ENCODE peak calls at places on chromosome 14, in seven cellular contexts. P is mesenchymal stem cell, R is IMR-90, Z is H9, K is mesendoderm, M is trophoblast cell, X is H1. G is an unnamed sample.

GRCh38 chr14:89537911-89538310 is 120.9 kb upstream of the FOXN3 start:
- DNase-seq in P (no peak), X (no peak), Z (no peak), K (peak; percentile 39), R (no peak), M (no peak), G (no peak)

GRCh38 chr14:100898465-100898864 is 5.1 kb downstream of the RTL1 start:
- DNase-seq in K (no peak), Z (peak; percentile 14), M (no peak), X (peak; percentile 45), P (no peak), R (no peak), G (no peak)

GRCh38 chr14:21978184-21978998 is 304.8 kb upstream of the OR4E1 start:
- DNase-seq in K (peak; percentile 77), X (peak; percentile 84), Z (peak; percentile 75), P (peak; percentile 7), R (peak; percentile 15), M (peak; percentile 70), G (peak; percentile 62)

GRCh38 chr14:87667661-87668060 is 325.3 kb downstream of the GALC start:
- DNase-seq in Z (no peak), K (no peak), X (no peak), P (no peak), R (no peak), M (no peak), G (no peak)

GRCh38 chr14:104147346-104148125 is 9.1 kb downstream of the KIF26A start:
- DNase-seq in X (peak; percentile 53), Z (no peak), K (no peak), P (no peak), R (no peak), M (no peak), G (no peak)

GRCh38 chr14:61077946-61078738 is 97.1 kb downstream of the SLC38A6 start:
- DNase-seq in P (no peak), R (peak; percentile 38), M (peak; percentile 36), X (no peak), K (no peak), Z (no peak), G (no peak)

GRCh38 chr14:90087433-90087832 is 25.6 kb downstream of the KCNK13 start:
- DNase-seq in K (no peak), M (peak; percentile 84), P (peak; percentile 29), R (peak; percentile 58), Z (no peak), X (no peak), G (no peak)

GRCh38 chr14:60653388-60653690 is 4.1 kb upstream of the SIX1 start:
- DNase-seq in K (peak; percentile 31), Z (peak; percentile 44), P (no peak), X (peak; percentile 63), R (no peak), M (no peak), G (no peak)

GRCh38 chr14:35385042-35385839 is 19.3 kb downstream of the NFKBIA start:
- DNase-seq in X (no peak), R (peak; percentile 93), Z (no peak), P (peak; percentile 98), M (no peak), K (no peak), G (no peak)

GRCh38 chr14:76463105-76463504 is 87.2 kb downstream of the ESRRB start:
- DNase-seq in R (no peak), Z (no peak), P (no peak), K (no peak), X (no peak), M (no peak), G (no peak)

GRCh38 chr14:50335989-50336391 is 23.9 kb downstream of the DMAC2L start:
- DNase-seq in R (peak; percentile 65), P (peak; percentile 60), X (no peak), M (no peak), K (peak; percentile 33), Z (no peak), G (no peak)

GRCh38 chr14:51498411-51499227 is 153.1 kb upstream of the FRMD6 start:
- DNase-seq in K (peak; percentile 22), P (no peak), Z (no peak), X (no peak), R (no peak), M (no peak), G (no peak)

GRCh38 chr14:77031680-77032482 is 3.4 kb upstream of the IRF2BPL start:
- DNase-seq in P (peak; percentile 94), M (peak; percentile 55), Z (no peak), K (no peak), X (no peak), R (peak; percentile 93), G (no peak)

GRCh38 chr14:96508900-96509299 is 6.7 kb downstream of the PAPOLA start:
- DNase-seq in Z (no peak), P (no peak), X (no peak), M (no peak), R (no peak), K (no peak), G (no peak)

GRCh38 chr14:76937181-76938091 is 91.1 kb downstream of the IRF2BPL start:
- DNase-seq in R (peak; percentile 91), Z (no peak), X (no peak), P (peak; percentile 84), K (peak; percentile 92), M (no peak), G (no peak)

DNA sequence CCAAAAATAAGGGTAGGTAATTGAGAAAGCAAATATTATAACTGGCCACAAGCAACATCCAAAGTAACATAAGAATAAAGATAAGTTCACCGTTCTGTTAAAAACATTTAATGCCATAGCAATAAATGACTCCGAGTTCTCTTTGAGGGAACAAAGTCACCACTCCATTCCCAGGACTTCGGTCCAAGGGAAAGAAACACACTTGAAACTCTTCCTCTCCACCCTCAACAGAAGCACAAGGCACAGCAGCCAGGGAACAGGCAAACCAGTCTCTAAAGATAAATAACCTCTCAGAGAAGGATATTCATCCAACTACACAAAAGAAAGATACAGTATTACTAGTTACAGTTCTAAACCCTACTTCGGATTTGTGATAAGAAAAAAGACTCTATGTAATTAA is 2.5 kb downstream of the SETD3 start:
- DNase-seq in M (no peak), R (no peak), X (no peak), K (no peak), P (no peak), Z (no peak), G (no peak)
- H2AK5ac ChIP-seq in M (no peak overlapping the region), R (no peak overlapping the region), X (no peak overlapping the region), K (no peak overlapping the region), P (no peak overlapping the region), Z (no peak overlapping the region), G (no peak overlapping the region)

DNA sequence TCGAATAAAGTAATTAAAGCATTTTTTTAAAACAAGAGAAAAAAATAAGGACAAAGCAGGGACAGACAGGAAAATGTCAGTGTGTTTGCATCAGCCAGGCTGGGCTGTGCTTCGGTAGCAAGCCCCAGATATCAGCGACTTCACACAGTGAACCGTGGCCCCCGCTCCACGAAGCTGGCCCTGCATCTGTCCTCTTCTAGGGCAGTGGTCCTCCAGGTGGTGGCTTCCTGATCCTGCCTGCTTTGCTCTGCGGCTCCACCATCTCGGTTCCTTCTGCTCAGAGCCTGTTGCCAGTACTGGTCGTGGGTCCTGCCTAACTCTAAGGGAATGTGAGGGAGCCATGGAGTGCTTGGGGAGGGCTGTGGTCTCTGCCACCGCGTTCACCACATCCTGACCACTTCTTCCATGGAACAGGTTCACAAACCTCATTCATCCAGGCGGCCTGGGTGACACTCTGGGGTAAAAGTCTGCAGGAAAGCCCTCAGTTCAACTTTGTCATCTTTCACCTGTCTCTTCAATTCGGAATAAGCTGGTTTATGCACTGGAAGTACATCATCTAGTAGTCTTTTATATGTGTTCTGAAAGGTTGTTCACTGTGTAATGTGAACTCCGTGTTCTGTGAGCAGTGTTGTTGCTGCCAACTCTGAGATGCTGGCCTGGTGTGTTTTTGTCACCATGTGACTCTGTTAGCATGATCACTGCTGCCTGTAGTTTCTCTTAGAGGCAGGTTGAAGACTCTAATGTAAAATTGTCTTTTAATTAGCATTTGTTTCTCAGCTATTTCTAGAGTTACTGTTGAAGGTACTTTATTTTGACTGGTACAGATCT is 47.9 kb downstream of the ANKRD9 start:
- DNase-seq in P (no peak), R (no peak), K (peak; percentile 24), Z (no peak), M (no peak), X (no peak), G (no peak)
- H2AK5ac ChIP-seq in P (no peak overlapping the region), R (no peak overlapping the region), K (no peak overlapping the region), Z (no peak overlapping the region), M (no peak overlapping the region), X (no peak overlapping the region), G (no peak overlapping the region)

DNA sequence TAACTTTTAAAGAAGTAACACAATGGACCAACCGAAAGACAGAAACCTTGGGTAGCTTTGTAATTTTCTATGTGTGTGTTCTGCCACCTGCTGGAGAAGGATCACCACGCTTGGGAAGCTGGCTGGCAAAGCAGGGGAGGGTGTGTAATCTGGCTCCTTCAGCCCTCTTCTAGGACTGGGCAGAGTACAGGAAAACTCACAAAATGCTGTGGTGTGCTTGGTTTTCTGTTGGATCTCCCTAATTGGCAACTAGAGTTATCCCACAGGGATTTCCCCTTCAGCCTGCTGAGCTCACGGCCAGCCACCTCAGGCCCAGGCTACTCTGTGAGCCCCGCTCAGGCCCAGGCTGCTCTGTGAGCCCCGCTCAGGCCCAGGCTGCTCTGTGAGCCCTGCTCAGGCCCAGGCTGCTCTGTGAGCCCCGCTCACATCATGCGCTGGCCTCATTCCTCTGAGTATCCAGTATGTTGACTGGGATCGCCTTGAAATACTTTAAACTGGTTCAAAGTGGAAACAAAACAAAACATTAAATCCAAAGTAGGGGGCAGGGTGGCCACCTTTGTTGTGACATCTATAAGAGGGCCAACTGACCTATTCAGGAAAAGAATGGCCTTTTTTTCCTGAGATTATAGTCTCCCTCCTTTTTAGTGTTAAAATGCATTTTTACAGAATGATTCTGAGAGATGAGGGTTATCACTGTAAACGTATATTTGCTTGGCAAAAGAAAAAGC is 52.0 kb upstream of the RNU6-8 start:
- DNase-seq in X (peak; percentile 74), Z (peak; percentile 75), P (peak; percentile 75), K (peak; percentile 79), R (peak; percentile 70), M (peak; percentile 73), G (peak; percentile 62)
- H2AK5ac ChIP-seq in X (no peak overlapping the region), Z (no peak overlapping the region), P (no peak overlapping the region), K (no peak overlapping the region), R (no peak overlapping the region), M (no peak overlapping the region), G (no peak overlapping the region)

DNA sequence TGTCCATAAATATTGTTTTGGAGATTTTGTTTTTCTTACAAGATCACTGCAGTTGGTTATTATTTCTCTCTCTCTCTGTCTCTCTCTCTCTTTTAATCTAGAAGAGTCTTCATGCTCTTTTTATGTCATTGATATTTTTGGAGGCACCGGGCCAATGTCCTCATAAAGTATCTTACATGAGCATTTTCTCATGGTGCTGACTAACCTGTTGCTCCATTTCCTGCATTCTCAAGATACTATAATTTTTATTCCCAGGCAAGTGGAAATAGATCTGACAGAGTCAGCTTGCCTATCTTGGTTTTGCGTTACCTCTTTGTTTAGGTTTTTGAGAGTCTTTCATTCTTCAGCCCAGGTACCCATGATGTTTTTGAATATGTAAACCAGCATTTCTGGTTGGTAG is 938.8 kb upstream of the FBXO33 start:
- DNase-seq in R (no peak), P (no peak), M (no peak), X (no peak), K (no peak), Z (no peak), G (no peak)
- H2AK5ac ChIP-seq in R (no peak overlapping the region), P (no peak overlapping the region), M (no peak overlapping the region), X (no peak overlapping the region), K (no peak overlapping the region), Z (no peak overlapping the region), G (no peak overlapping the region)

GRCh38 chr14:63800651-63801385 is 52.0 kb upstream of the SYNE2 start:
- DNase-seq in P (no peak), M (no peak), R (no peak), Z (no peak), X (no peak), K (no peak), G (no peak)

GRCh38 chr14:63795532-63795931 is 57.3 kb upstream of the SYNE2 start:
- DNase-seq in R (no peak), K (no peak), Z (no peak), X (no peak), M (no peak), P (no peak), G (no peak)

GRCh38 chr14:63800083-63800482 is 52.7 kb upstream of the SYNE2 start:
- DNase-seq in P (no peak), R (no peak), Z (no peak), M (no peak), X (no peak), K (no peak), G (no peak)
- H2AK5ac ChIP-seq in P (no peak overlapping the region), R (no peak overlapping the region), Z (no peak overlapping the region), M (no peak overlapping the region), X (no peak overlapping the region), K (no peak overlapping the region), G (no peak overlapping the region)

G was measured in neuronal stem cell.